ENCODE peak calls at places on chromosomes 5 and 9, in six cellular contexts. J is body of pancreas; W is lower leg skin; X is CD8-positive, alpha-beta T cell; H is coronary artery; Y is dorsolateral prefrontal cortex. A is an unnamed sample.

GRCh38 chr5:141677415-141677814 is 4.6 kb downstream of the ARAP3 start:
- DNase-seq in J (no peak), W (no peak), X (no peak), H (no peak), Y (no peak), A (no peak)

GRCh38 chr5:31362931-31363568 is 168.8 kb downstream of the DROSHA start:
- DNase-seq in J (no peak), W (no peak), X (no peak), H (no peak), Y (no peak), A (no peak)

GRCh38 chr9:113906411-113907110 is 30.5 kb downstream of the ZNF618 start:
- DNase-seq in J (no peak), W (no peak), X (no peak), H (no peak), Y (no peak), A (no peak)

GRCh38 chr5:150505816-150506215 is 2.1 kb upstream of the NDST1 start:
- DNase-seq in J (no peak), W (no peak), X (no peak), H (no peak), Y (no peak), A (no peak)

GRCh38 chr5:150022163-150022540 is 21.6 kb downstream of the HMGXB3 start:
- DNase-seq in J (no peak), W (no peak), X (no peak), H (no peak), Y (no peak), A (peak)

GRCh38 chr5:134174841-134175839 is 1.6 kb downstream of the SKP1 start:
- DNase-seq in J (no peak), W (no peak), X (no peak), H (no peak), Y (no peak), A (no peak)

GRCh38 chr5:40277161-40277906 is 402.4 kb upstream of the PTGER4 start:
- DNase-seq in J (no peak), W (no peak), X (no peak), H (no peak), Y (no peak), A (no peak)

GRCh38 chr5:148125641-148126040 is 42.7 kb upstream of the SPINK14 start:
- DNase-seq in J (no peak), W (no peak), X (no peak), H (no peak), Y (no peak), A (no peak)

GRCh38 chr5:165579911-165580310 is 2074.5 kb downstream of the MAT2B start:
- DNase-seq in J (no peak), W (no peak), X (no peak), H (no peak), Y (no peak), A (peak)

GRCh38 chr9:20208951-20209350 is 413.3 kb downstream of the MLLT3 start:
- DNase-seq in J (no peak), W (no peak), X (no peak), H (no peak), Y (no peak), A (no peak)

GRCh38 chr9:137298983-137299521 is 3.0 kb downstream of the NRARP start:
- DNase-seq in J (peak), W (no peak), X (no peak), H (no peak), Y (no peak), A (no peak)

GRCh38 chr5:151085517-151086031 is 4.7 kb upstream of the TNIP1 start:
- DNase-seq in J (peak), W (peak), X (no peak), H (no peak), Y (no peak), A (no peak)

GRCh38 chr5:179793470-179794139 is at the start of gene LTC4S:
- DNase-seq in J (peak), W (peak), X (peak), H (no peak), Y (no peak), A (peak)

GRCh38 chr9:129550199-129550839 is 70.6 kb downstream of the C9orf50 start:
- DNase-seq in J (peak), W (peak), X (peak), H (peak), Y (peak), A (peak)

GRCh38 chr9:123928471-123929176 is 1.3 kb downstream of the DENND1A start:
- DNase-seq in J (no peak), W (peak), X (no peak), H (peak), Y (no peak), A (no peak)

GRCh38 chr5:61009907-61010306 is 64.9 kb downstream of the NDUFAF2 start:
- DNase-seq in J (no peak), W (no peak), X (no peak), H (no peak), Y (no peak), A (no peak)

GRCh38 chr9:69295872-69296562 is 29.0 kb upstream of the ENTREP1 start:
- DNase-seq in J (no peak), W (no peak), X (no peak), H (no peak), Y (no peak), A (no peak)

GRCh38 chr5:137167187-137167586 is 331.9 kb downstream of the SPOCK1 start:
- DNase-seq in J (no peak), W (no peak), X (no peak), H (no peak), Y (no peak), A (no peak)

GRCh38 chr9:19940808-19941207 is 152.0 kb upstream of the SLC24A2 start:
- DNase-seq in J (no peak), W (no peak), X (no peak), H (no peak), Y (no peak), A (no peak)

GRCh38 chr9:967436-967835 is 9.0 kb upstream of the DMRT3 start:
- DNase-seq in J (no peak), W (no peak), X (no peak), H (no peak), Y (no peak), A (no peak)

GRCh38 chr5:57128325-57128724 is 45.5 kb upstream of the GPBP1 start:
- DNase-seq in J (peak), W (no peak), X (no peak), H (no peak), Y (no peak), A (no peak)

GRCh38 chr5:72167790-72168189 is 60.5 kb downstream of the MAP1B start:
- DNase-seq in J (no peak), W (no peak), X (no peak), H (no peak), Y (no peak), A (peak)

GRCh38 chr9:136799854-136800657 is 3.9 kb downstream of the CCDC183 start:
- DNase-seq in J (peak), W (peak), X (peak), H (no peak), Y (peak), A (no peak)

DNA sequence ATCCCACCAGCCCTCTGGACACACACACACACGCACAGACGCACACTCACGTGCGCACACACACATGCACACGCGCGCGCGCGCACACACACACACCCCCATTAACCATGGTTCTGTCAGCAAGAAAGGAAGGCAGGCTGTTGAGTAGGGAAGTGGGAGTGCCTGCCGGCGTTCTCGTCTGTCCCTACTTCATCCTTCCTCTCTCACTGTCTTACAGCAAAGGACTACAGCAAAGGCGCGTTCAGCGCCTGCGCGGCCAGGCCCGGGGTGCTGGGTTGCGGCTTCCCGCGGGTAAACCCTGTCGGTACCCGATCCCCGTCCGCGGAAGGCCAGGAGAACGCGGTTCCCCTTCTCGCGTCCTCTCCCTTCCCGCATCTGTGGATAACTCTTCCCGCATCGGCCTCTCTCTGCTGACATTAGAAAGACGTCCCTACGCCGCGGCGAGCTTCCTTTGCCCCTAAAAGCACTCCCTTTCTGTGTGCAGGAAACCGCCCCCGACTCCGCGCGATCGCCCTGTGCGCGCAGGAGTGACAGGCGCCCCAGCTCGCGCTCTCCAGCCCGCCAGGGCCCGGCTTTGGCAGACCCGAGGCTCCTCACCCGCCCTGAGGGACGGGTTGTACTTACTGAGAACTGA is 219.2 kb downstream of the AGTPBP1 start:
- DNase-seq in J (peak), W (peak), X (no peak), H (no peak), Y (peak), A (no peak)
- H3K4me3 ChIP-seq in J (no peak), W (no peak), X (peak), H (peak), Y (peak), A (peak)

DNA sequence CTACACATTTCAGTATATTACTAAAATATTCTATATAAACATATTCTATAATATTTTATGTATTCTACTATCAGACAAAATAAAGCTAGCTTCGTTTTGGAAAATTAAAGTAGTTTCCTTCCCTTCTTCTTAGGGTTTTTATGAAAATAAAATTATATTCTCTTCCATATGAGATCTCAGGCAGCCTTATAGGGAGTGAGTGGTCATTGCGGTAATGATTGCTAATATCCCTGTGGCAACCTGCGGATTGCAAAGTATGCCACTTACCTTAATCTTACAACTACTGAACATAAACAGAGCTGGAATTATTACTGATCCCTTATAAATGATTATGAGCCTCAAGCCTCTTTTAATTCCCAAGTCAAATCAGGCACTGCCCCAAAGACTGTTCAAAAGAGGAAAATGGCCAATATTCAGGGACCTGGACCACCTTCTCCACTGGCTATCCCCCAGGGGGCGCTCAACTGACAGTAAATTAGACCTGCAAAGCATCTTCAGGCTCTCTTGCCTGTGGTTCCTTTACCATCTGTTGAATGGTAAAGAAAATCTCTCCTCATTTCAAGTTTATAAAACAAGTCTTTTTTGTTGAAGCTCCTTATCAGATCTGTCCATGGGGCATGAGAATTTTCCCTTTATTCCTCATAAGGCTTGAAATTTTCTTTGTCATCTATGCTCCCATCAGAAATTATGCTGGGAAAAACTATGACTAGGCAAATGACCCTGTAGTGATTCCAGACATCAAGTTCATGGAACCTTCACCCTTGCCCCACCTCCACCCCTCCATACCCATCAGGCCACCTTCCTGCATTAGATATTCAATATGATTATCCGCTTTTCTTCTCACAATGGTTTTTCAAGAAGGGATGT is 163.9 kb downstream of the CEMIP2 start:
- DNase-seq in J (peak), W (peak), X (peak), H (no peak), Y (peak), A (peak)
- TF ChIP-seq CTCF in J (peak), W (peak), X (peak), H (no peak), Y (peak), A (peak)

GRCh38 chr5:138724470-138725146 is 28.6 kb upstream of the CTNNA1 start:
- DNase-seq in J (peak), W (no peak), X (no peak), H (no peak), Y (no peak), A (no peak)

GRCh38 chr5:138726848-138727247 is 26.4 kb upstream of the CTNNA1 start:
- DNase-seq in J (no peak), W (no peak), X (no peak), H (no peak), Y (no peak), A (no peak)

GRCh38 chr5:138725885-138726457 is 27.3 kb upstream of the CTNNA1 start:
- DNase-seq in J (peak), W (no peak), X (no peak), H (no peak), Y (peak), A (no peak)

GRCh38 chr5:138722518-138722917 is 30.7 kb upstream of the CTNNA1 start:
- DNase-seq in J (no peak), W (no peak), X (no peak), H (no peak), Y (no peak), A (no peak)

GRCh38 chr5:138725153-138725884 is 27.9 kb upstream of the CTNNA1 start:
- DNase-seq in J (peak), W (peak), X (no peak), H (no peak), Y (peak), A (peak)
- H3K4me3 ChIP-seq in J (no peak), W (no peak), X (no peak), H (no peak), Y (peak), A (no peak)

DNA sequence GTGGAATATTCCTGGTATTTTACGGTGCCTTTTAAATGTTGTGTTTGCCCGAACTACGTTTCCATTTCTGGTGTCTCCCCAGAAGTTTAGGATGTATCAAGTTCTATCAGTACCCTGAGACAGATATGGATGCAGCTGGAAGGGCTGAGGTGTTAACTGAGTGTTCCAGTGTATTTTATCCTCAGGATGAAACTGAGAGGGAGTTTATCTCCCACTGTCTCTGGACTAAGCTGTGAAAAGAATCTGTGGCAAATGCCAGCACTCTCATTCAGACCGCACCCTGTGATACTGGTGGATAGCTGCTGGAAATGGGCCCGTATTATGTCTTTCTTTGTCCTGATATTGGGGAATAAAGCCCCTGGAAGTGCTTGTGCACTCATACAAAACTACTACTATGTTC is 887.2 kb upstream of the TYRP1 start:
- DNase-seq in J (no peak), W (no peak), X (no peak), H (no peak), Y (no peak), A (no peak)
- TF ChIP-seq CTCF in J (no peak), W (no peak), X (no peak), H (no peak), Y (no peak), A (no peak)

GRCh38 chr9:98310752-98311392 is 55.4 kb upstream of the TBC1D2 start:
- DNase-seq in J (no peak), W (no peak), X (no peak), H (no peak), Y (no peak), A (no peak)
- H3K4me3 ChIP-seq in J (no peak), W (no peak), X (no peak), H (no peak), Y (no peak), A (no peak)

A was measured in astrocyte of the cerebellum.